ENCODE peak calls at places on chromosomes 4 and X, in seven cellular contexts. L is dorsolateral prefrontal cortex, M is ovary, N is GM23338, H is NB4, O is Panc1, U is pancreas. A is an unnamed sample.

GRCh38 chr4:75919914-75920313 is 17.7 kb upstream of the PPEF2 start:
- DNase-seq in L (peak), M (peak), N (no peak), H (no peak), O (no peak), U (no peak), A (no peak)

GRCh38 chr4:110107868-110108267 is 90.5 kb downstream of the ELOVL6 start:
- DNase-seq in L (no peak), M (no peak), N (no peak), H (peak), O (no peak), U (no peak), A (no peak)

GRCh38 chr4:136643416-136643815 is 888.9 kb downstream of the PCDH18 start:
- DNase-seq in L (no peak), M (no peak), N (no peak), H (no peak), O (no peak), U (no peak), A (no peak)

GRCh38 chr4:88240297-88240714 is 44.1 kb downstream of the PPM1K start:
- DNase-seq in L (no peak), M (no peak), N (no peak), H (no peak), O (no peak), U (peak), A (no peak)

GRCh38 chr4:102390438-102390837 is 45.2 kb upstream of the SLC39A8 start:
- DNase-seq in L (no peak), M (no peak), N (no peak), H (peak), O (no peak), U (no peak), A (no peak)

GRCh38 chr4:158590219-158590618 is 68.5 kb downstream of the RXFP1 start:
- DNase-seq in L (no peak), M (no peak), N (no peak), H (no peak), O (no peak), U (no peak), A (no peak)

GRCh38 chrX:106670631-106671030 is 55.9 kb upstream of the RNF128 start:
- DNase-seq in L (no peak), M (no peak), N (no peak), H (no peak), O (no peak), U (no peak), A (no peak)

GRCh38 chr4:186105721-186106335 is 1.3 kb downstream of the FAM149A start:
- DNase-seq in L (no peak), M (no peak), N (peak), H (no peak), O (no peak), U (peak), A (no peak)

GRCh38 chr4:165476214-165477098 is 97.6 kb downstream of the CPE start:
- DNase-seq in L (no peak), M (no peak), N (no peak), H (no peak), O (no peak), U (no peak), A (no peak)

GRCh38 chr4:98851806-98852205 is 77.1 kb downstream of the EIF4E start:
- DNase-seq in L (no peak), M (no peak), N (peak), H (no peak), O (no peak), U (no peak), A (no peak)

GRCh38 chrX:39813631-39814246 is 284.0 kb downstream of the BCOR start:
- DNase-seq in L (peak), M (peak), N (no peak), H (no peak), O (no peak), U (peak), A (peak)

GRCh38 chr4:87066403-87067119 is 131.8 kb downstream of the AFF1 start:
- DNase-seq in L (no peak), M (no peak), N (no peak), H (no peak), O (no peak), U (no peak), A (no peak)

GRCh38 chrX:153478746-153479145 is 8.4 kb upstream of the HAUS7 start:
- DNase-seq in L (no peak), M (no peak), N (no peak), H (no peak), O (no peak), U (no peak), A (no peak)

GRCh38 chrX:110853610-110854009 is 58.0 kb upstream of the CHRDL1 start:
- DNase-seq in L (no peak), M (no peak), N (peak), H (peak), O (no peak), U (no peak), A (no peak)

GRCh38 chr4:121380448-121381147 is at the start of gene QRFPR:
- DNase-seq in L (no peak), M (no peak), N (peak), H (no peak), O (no peak), U (no peak), A (no peak)

GRCh38 chrX:38672646-38673045 is 111.3 kb downstream of the TSPAN7 start:
- DNase-seq in L (no peak), M (no peak), N (no peak), H (no peak), O (no peak), U (no peak), A (no peak)

GRCh38 chrX:154396948-154397887 is 959 bp upstream of the RPL10 start:
- DNase-seq in L (no peak), M (peak), N (peak), H (peak), O (no peak), U (peak), A (peak)

GRCh38 chr4:61296115-61296514 is 96.0 kb downstream of the ADGRL3 start:
- DNase-seq in L (no peak), M (no peak), N (no peak), H (no peak), O (no peak), U (no peak), A (no peak)

GRCh38 chrX:132749406-132749805 is 209.0 kb downstream of the HS6ST2 start:
- DNase-seq in L (no peak), M (no peak), N (no peak), H (no peak), O (no peak), U (no peak), A (no peak)

GRCh38 chr4:6403400-6403685 is 69.1 kb downstream of the PPP2R2C start:
- DNase-seq in L (peak), M (no peak), N (no peak), H (no peak), O (no peak), U (no peak), A (no peak)

GRCh38 chr4:69546121-69546520 is 50.4 kb upstream of the UGT2B4 start:
- DNase-seq in L (no peak), M (no peak), N (no peak), H (peak), O (no peak), U (no peak), A (no peak)
- H3K4me3 ChIP-seq in L (no peak), M (no peak), N (no peak), H (no peak), O (no peak), U (no peak), A (no peak)

GRCh38 chr4:174134361-174134760 is 149.1 kb downstream of the FBXO8 start:
- DNase-seq in L (no peak), M (no peak), N (no peak), H (no peak), O (no peak), U (no peak), A (no peak)
- H3K4me3 ChIP-seq in L (no peak), M (no peak), N (no peak), H (no peak), O (no peak), U (no peak), A (peak)

DNA sequence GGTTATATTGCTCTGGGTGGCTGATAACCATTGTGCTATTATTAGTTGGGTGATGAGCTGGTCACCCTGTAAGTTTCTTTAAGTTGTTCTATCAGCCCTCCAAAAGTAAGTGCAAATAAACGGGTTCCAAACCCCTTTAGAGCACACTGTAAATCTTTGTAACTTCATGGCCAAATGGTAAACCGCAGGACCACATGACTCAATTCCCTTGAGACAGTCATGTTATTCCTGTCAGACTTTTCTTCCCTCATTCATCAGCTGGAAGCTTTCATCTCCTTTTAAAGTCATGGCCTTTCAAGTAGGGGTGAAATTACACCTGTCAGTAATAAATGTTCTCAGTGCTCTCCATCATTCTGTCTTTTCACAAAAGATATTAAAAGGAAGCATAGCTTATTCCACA is 275.3 kb downstream of the CFAP299 start:
- DNase-seq in L (no peak), M (no peak), N (no peak), H (peak), O (no peak), U (no peak), A (no peak)
- H3K4me3 ChIP-seq in L (no peak), M (no peak), N (no peak), H (no peak), O (no peak), U (no peak), A (no peak)

GRCh38 chr4:124420166-124420695 is 292.3 kb downstream of the ANKRD50 start:
- DNase-seq in L (no peak), M (no peak), N (no peak), H (no peak), O (no peak), U (no peak), A (no peak)

GRCh38 chr4:124414641-124415040 is 297.9 kb downstream of the ANKRD50 start:
- DNase-seq in L (no peak), M (no peak), N (no peak), H (no peak), O (no peak), U (no peak), A (no peak)

DNA sequence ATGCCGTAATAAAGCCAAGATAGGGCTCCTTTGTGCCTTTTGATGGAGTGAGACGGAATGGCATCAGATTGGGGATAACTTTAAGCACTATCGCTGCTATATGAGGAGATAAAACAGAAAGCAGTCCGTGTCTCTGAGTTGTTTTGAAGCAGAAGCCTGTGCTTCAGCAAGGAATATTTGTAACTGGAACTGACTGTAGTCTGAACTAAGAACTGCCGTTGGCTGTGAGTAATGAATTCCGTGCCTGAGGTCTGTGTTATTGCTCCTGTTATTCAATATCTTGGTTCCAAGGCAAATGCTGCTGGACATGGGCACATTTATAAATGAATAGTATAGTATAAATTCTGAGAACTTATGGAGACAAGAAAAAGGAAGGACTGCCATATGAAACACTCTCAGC is 297.3 kb downstream of the ANKRD50 start:
- DNase-seq in L (no peak), M (no peak), N (no peak), H (no peak), O (no peak), U (no peak), A (no peak)
- H3K4me3 ChIP-seq in L (no peak), M (no peak), N (no peak), H (no peak), O (no peak), U (no peak), A (no peak)

A was measured in aorta.